ENCODE peak calls at places on chromosomes 7 and 10, in four cellular contexts. T is gastrocnemius medialis, P is iPS-NIHi11, I is Calu3. U is an unnamed sample.
A peak's percentile ranks its signal among the peaks of the same experiment; 100 is the strongest.

GRCh38 chr10:103808784-103809183 is 46.6 kb downstream of the SH3PXD2A start:
- DNase-seq in T (no peak), I (no peak), P (no peak), U (peak; percentile 7)

GRCh38 chr10:126972622-126973414 is 67.6 kb downstream of the DOCK1 start:
- DNase-seq in T (no peak), P (peak; percentile 27), I (peak; percentile 51), U (no peak)

GRCh38 chr10:88892223-88892967 is 12.3 kb downstream of the STAMBPL1 start:
- DNase-seq in P (peak; percentile 52), I (no peak), T (no peak), U (no peak)

GRCh38 chr10:132458595-132459251 is 61.7 kb downstream of the PWWP2B start:
- DNase-seq in I (peak; percentile 65), P (peak; percentile 95), T (no peak), U (peak; percentile 62)

GRCh38 chr7:142372727-142373126 is 114.9 kb upstream of the PRSS58 start:
- DNase-seq in P (no peak), I (no peak), T (peak; percentile 79), U (no peak)

GRCh38 chr7:179209-179681 is 13.1 kb upstream of the FAM20C start:
- DNase-seq in I (no peak), P (no peak), T (no peak), U (peak; percentile 80)

GRCh38 chr7:77543910-77544309 is 6.8 kb downstream of the PTPN12 start:
- DNase-seq in I (no peak), T (no peak), P (no peak), U (no peak)

GRCh38 chr7:56083150-56083785 is 9.5 kb downstream of the PHKG1 start:
- DNase-seq in P (no peak), T (peak; percentile 92), I (no peak), U (peak; percentile 71)

GRCh38 chr10:126166797-126167196 is 221.5 kb downstream of the ADAM12 start:
- DNase-seq in P (no peak), T (no peak), I (no peak), U (no peak)

GRCh38 chr7:74215921-74216320 is 6.1 kb downstream of the LAT2 start:
- DNase-seq in I (no peak), P (no peak), T (no peak), U (no peak)

GRCh38 chr10:69457771-69458237 is 6.5 kb downstream of the TSPAN15 start:
- DNase-seq in T (no peak), I (no peak), P (no peak), U (no peak)

GRCh38 chr10:31157125-31157983 is 125.7 kb upstream of the ZNF438 start:
- DNase-seq in T (no peak), I (no peak), P (peak; percentile 32), U (peak; percentile 56)

GRCh38 chr7:133934262-133934973 is 192.7 kb upstream of the LRGUK start:
- DNase-seq in I (no peak), T (no peak), P (no peak), U (no peak)

GRCh38 chr10:126661841-126662520 is 8.5 kb downstream of the C10orf90 start:
- DNase-seq in I (no peak), T (no peak), P (no peak), U (no peak)

GRCh38 chr7:26035552-26035951 is 116.4 kb upstream of the NFE2L3 start:
- DNase-seq in P (no peak), I (no peak), T (no peak), U (no peak)

GRCh38 chr10:132627736-132628512 is 90.3 kb downstream of the INPP5A start:
- DNase-seq in T (peak; percentile 47), I (no peak), P (no peak), U (peak; percentile 37)

GRCh38 chr10:103491729-103492364 is 1.7 kb upstream of the NEURL1 start:
- DNase-seq in I (no peak), P (peak; percentile 37), T (no peak), U (no peak)

GRCh38 chr10:19628767-19629443 is 187.3 kb upstream of the PLXDC2 start:
- DNase-seq in I (no peak), T (no peak), P (peak; percentile 15), U (no peak)

GRCh38 chr10:22325948-22326702 is 5.2 kb downstream of the BMI1 start:
- DNase-seq in P (no peak), T (no peak), I (no peak), U (no peak)

GRCh38 chr7:38232475-38233366 is 40.7 kb downstream of the TARP start:
- DNase-seq in I (no peak), P (no peak), T (no peak), U (no peak)

GRCh38 chr10:529831-530230 is 159.6 kb downstream of the DIP2C start:
- DNase-seq in T (no peak), P (no peak), I (no peak), U (no peak)

GRCh38 chr7:128812514-128813168 is 17.6 kb upstream of the FLNC start:
- DNase-seq in I (no peak), P (peak; percentile 23), T (no peak), U (peak; percentile 70)

GRCh38 chr10:119401671-119402395 is 140.7 kb downstream of the RGS10 start:
- DNase-seq in I (no peak), T (peak; percentile 68), P (no peak), U (peak; percentile 81)

GRCh38 chr10:63236113-63236935 is 103.2 kb downstream of the NRBF2 start:
- DNase-seq in I (peak; percentile 39), T (no peak), P (peak; percentile 10), U (no peak)

GRCh38 chr7:5452937-5453540 is 29.4 kb upstream of the TNRC18 start:
- DNase-seq in T (no peak), I (peak; percentile 41), P (peak; percentile 75), U (no peak)

GRCh38 chr7:31047747-31048146 is 4.4 kb upstream of the ADCYAP1R1 start:
- DNase-seq in P (no peak), T (no peak), I (no peak), U (no peak)

GRCh38 chr7:106905734-106906133 is 40.7 kb downstream of the PIK3CG start:
- DNase-seq in P (peak; percentile 31), T (no peak), I (no peak), U (no peak)

GRCh38 chr10:128870830-128871597 is 596.0 kb upstream of the MGMT start:
- DNase-seq in P (no peak), T (no peak), I (no peak), U (no peak)

U was measured in psoas muscle.